ENCODE peak calls at places on chromosome 5, in five cellular contexts. F is ovary, I is sigmoid colon, W is A673, P is NCI-H226. Y is an unnamed sample.

GRCh38 chr5:97528941-97529340 is 345.9 kb upstream of the RIOK2 start:
- DNase-seq in P (no peak), F (no peak), W (peak; percentile 75), I (no peak), Y (no peak)

GRCh38 chr5:1670342-1670741 is 129.3 kb downstream of the MRPL36 start:
- DNase-seq in I (no peak), F (no peak), W (no peak), P (no peak), Y (no peak)

GRCh38 chr5:95864456-95864855 is 41.9 kb upstream of the GLRX start:
- DNase-seq in I (no peak), W (no peak), P (no peak), F (no peak), Y (no peak)

GRCh38 chr5:139708877-139709586 is 60.9 kb downstream of the CXXC5 start:
- DNase-seq in I (peak; percentile 82), P (peak; percentile 96), W (peak; percentile 87), F (no peak), Y (no peak)

GRCh38 chr5:180161420-180162303 is 47.3 kb downstream of the RASGEF1C start:
- DNase-seq in F (no peak), W (no peak), I (peak; percentile 61), P (no peak), Y (no peak)

GRCh38 chr5:173035904-173036707 is 20.0 kb upstream of the CREBRF start:
- DNase-seq in I (no peak), W (no peak), F (no peak), P (no peak), Y (peak; percentile 88)

GRCh38 chr5:53984987-53985386 is 325.4 kb downstream of the ARL15 start:
- DNase-seq in P (no peak), W (no peak), F (no peak), I (no peak), Y (no peak)

GRCh38 chr5:91383956-91384300 is 811 bp upstream of the ARRDC3 start:
- DNase-seq in I (no peak), W (peak; percentile 33), F (peak; percentile 20), P (no peak), Y (peak; percentile 25)

GRCh38 chr5:151700816-151701215 is 14.1 kb upstream of the SPARC start:
- DNase-seq in F (no peak), W (no peak), P (no peak), I (no peak), Y (peak; percentile 56)

GRCh38 chr5:18270635-18271338 is 636.5 kb downstream of the TAF11L14 start:
- DNase-seq in W (peak; percentile 6), P (no peak), F (no peak), I (no peak), Y (no peak)

GRCh38 chr5:154794525-154795234 is 39.5 kb downstream of the LARP1 start:
- DNase-seq in F (no peak), P (peak; percentile 77), W (no peak), I (no peak), Y (no peak)

GRCh38 chr5:141382469-141383294 is at the start of gene PCDHGA7:
- DNase-seq in W (peak; percentile 68), I (peak; percentile 30), F (no peak), P (no peak), Y (no peak)

GRCh38 chr5:139207302-139208000 is 9.3 kb upstream of the SIL1 start:
- DNase-seq in W (no peak), I (no peak), F (no peak), P (no peak), Y (no peak)

GRCh38 chr5:146341854-146342253 is 3.2 kb downstream of the POU4F3 start:
- DNase-seq in I (no peak), F (no peak), W (no peak), P (no peak), Y (no peak)

GRCh38 chr5:150473673-150474358 is 24.3 kb upstream of the RPS14 start:
- DNase-seq in P (peak; percentile 93), F (no peak), I (no peak), W (no peak), Y (no peak)

GRCh38 chr5:38078161-38078560 is 180.2 kb upstream of the EGFLAM start:
- DNase-seq in F (no peak), P (peak; percentile 40), I (no peak), W (no peak), Y (no peak)

GRCh38 chr5:145586664-145587307 is 248.4 kb downstream of the PRELID2 start:
- DNase-seq in W (no peak), P (no peak), I (no peak), F (no peak), Y (no peak)

GRCh38 chr5:169914766-169915165 is 65.5 kb downstream of the INSYN2B start:
- DNase-seq in F (peak; percentile 46), W (no peak), I (no peak), P (no peak), Y (no peak)

GRCh38 chr5:180632768-180633167 is 16.6 kb downstream of the FLT4 start:
- DNase-seq in W (no peak), I (peak; percentile 57), F (no peak), P (no peak), Y (no peak)

Y was measured in GM12878.